ENCODE peak calls at places on chromosomes 12 and 14, in ten cellular contexts. T is dorsolateral prefrontal cortex; X is MG63; N is activated T-cell treated with anti-CD3 and anti-CD28 coated beads for 24 hours; B is cardiac fibroblast; L is PC-3; P is renal cortical epithelial cell; H is GM03348; I is lower lobe of right lung; V is stimulated activated CD4-positive, alpha-beta T cell treated with anti-CD3 and anti-CD28 coated beads, Interleukin-1b, Interleukin-23, amount 100 ng/mL, for 24 hours. K is an unnamed sample.

GRCh38 chr14:104677506-104678332 is 11.7 kb upstream of the INF2 start:
- DNase-seq in N (peak; percentile 75), L (peak; percentile 63), B (peak; percentile 80), T (peak; percentile 70), I (peak; percentile 85), X (peak; percentile 60), P (peak; percentile 59), H (peak; percentile 92), V (peak; percentile 52), K (peak; percentile 43)

GRCh38 chr12:106248177-106248848 is 493 bp upstream of the CKAP4 start:
- DNase-seq in V (no peak), I (peak; percentile 63), B (peak; percentile 87), T (no peak), P (peak; percentile 42), H (peak; percentile 85), X (peak; percentile 87), N (no peak), L (peak; percentile 58), K (peak; percentile 38)

GRCh38 chr12:130933269-130933995 is 20.3 kb upstream of the ADGRD1 start:
- DNase-seq in X (no peak), P (no peak), L (no peak), T (no peak), N (no peak), H (no peak), B (no peak), I (peak; percentile 91), V (no peak), K (no peak)

GRCh38 chr12:41661141-41661540 is 473.0 kb downstream of the PDZRN4 start:
- DNase-seq in T (no peak), I (no peak), N (no peak), B (no peak), L (no peak), H (no peak), X (no peak), P (no peak), V (no peak), K (no peak)

GRCh38 chr14:34361504-34362011 is 100.5 kb downstream of the SPTSSA start:
- DNase-seq in N (no peak), B (peak; percentile 53), T (no peak), P (peak; percentile 18), V (no peak), X (no peak), L (peak; percentile 74), I (no peak), H (no peak), K (no peak)

GRCh38 chr14:89304972-89305703 is 111.9 kb downstream of the FOXN3 start:
- DNase-seq in P (no peak), N (no peak), V (no peak), I (no peak), L (peak; percentile 77), H (peak; percentile 64), B (peak; percentile 74), X (peak; percentile 22), T (no peak), K (no peak)

GRCh38 chr12:64806593-64806992 is 17.9 kb upstream of the TBC1D30 start:
- DNase-seq in V (no peak), N (no peak), I (no peak), B (peak; percentile 74), T (no peak), X (peak; percentile 73), L (peak; percentile 94), H (no peak), P (no peak), K (no peak)

GRCh38 chr14:53890611-53891091 is 66.0 kb downstream of the BMP4 start:
- DNase-seq in B (no peak), H (no peak), X (no peak), T (no peak), V (no peak), I (no peak), L (no peak), N (no peak), P (no peak), K (no peak)

GRCh38 chr12:22271036-22271435 is 63.5 kb downstream of the ST8SIA1 start:
- DNase-seq in I (no peak), P (peak; percentile 92), L (peak; percentile 44), X (peak; percentile 73), V (no peak), N (no peak), B (peak; percentile 90), H (peak; percentile 62), T (no peak), K (no peak)